ENCODE peak calls at places on chromosomes 12 and 14, in five cellular contexts. H is fibroblast of mammary gland, X is GM20000, Y is thoracic aorta, N is neural crest cell. Z is an unnamed sample.

GRCh38 chr12:52867636-52868035 is 18.8 kb upstream of the KRT78 start:
- DNase-seq in H (no peak), X (no peak), Y (no peak), N (no peak), Z (no peak)

GRCh38 chr14:67573268-67574010 is 26.6 kb downstream of the PIGH start:
- DNase-seq in H (no peak), X (no peak), Y (no peak), N (no peak), Z (no peak)

GRCh38 chr14:97177635-97178034 is 380.5 kb downstream of the VRK1 start:
- DNase-seq in H (peak; percentile 71), X (no peak), Y (no peak), N (no peak), Z (no peak)

GRCh38 chr12:50394469-50395029 is 1.9 kb downstream of the FAM186A start:
- DNase-seq in H (no peak), X (no peak), Y (no peak), N (no peak), Z (no peak)

GRCh38 chr12:42958271-42958674 is 368.7 kb upstream of the PRICKLE1 start:
- DNase-seq in H (peak; percentile 67), X (no peak), Y (no peak), N (no peak), Z (no peak)

GRCh38 chr12:130086777-130087176 is 75.5 kb upstream of the FZD10 start:
- DNase-seq in H (no peak), X (no peak), Y (no peak), N (no peak), Z (no peak)

GRCh38 chr12:107681836-107682820 is 3.5 kb upstream of the PWP1 start:
- DNase-seq in H (no peak), X (no peak), Y (no peak), N (no peak), Z (no peak)

GRCh38 chr14:64423987-64424386 is 35.8 kb downstream of the MTHFD1 start:
- DNase-seq in H (peak; percentile 85), X (no peak), Y (no peak), N (no peak), Z (no peak)

GRCh38 chr12:118467576-118467975 is 91.2 kb downstream of the SUDS3 start:
- DNase-seq in H (no peak), X (no peak), Y (no peak), N (no peak), Z (no peak)

GRCh38 chr14:23186913-23187654 is 3.6 kb upstream of the SLC7A8 start:
- DNase-seq in H (peak; percentile 83), X (peak; percentile 52), Y (no peak), N (peak; percentile 20), Z (no peak)

GRCh38 chr14:68181395-68182326 is 362.1 kb downstream of the RAD51B start:
- DNase-seq in H (peak; percentile 80), X (peak; percentile 20), Y (no peak), N (no peak), Z (no peak)

GRCh38 chr14:85300119-85300518 is 229.8 kb upstream of the FLRT2 start:
- DNase-seq in H (no peak), X (no peak), Y (no peak), N (no peak), Z (no peak)

GRCh38 chr14:24353551-24354529 is 14.0 kb upstream of the RIPK3 start:
- DNase-seq in H (peak; percentile 78), X (no peak), Y (no peak), N (no peak), Z (no peak)

GRCh38 chr14:79721399-79722084 is 489.8 kb downstream of the DIO2 start:
- DNase-seq in H (no peak), X (no peak), Y (no peak), N (no peak), Z (no peak)

GRCh38 chr14:51481643-51482042 is 170.1 kb upstream of the FRMD6 start:
- DNase-seq in H (no peak), X (no peak), Y (no peak), N (no peak), Z (no peak)

GRCh38 chr12:6723607-6724408 is at the start of gene COPS7A:
- DNase-seq in H (peak; percentile 98), X (peak; percentile 95), Y (peak; percentile 82), N (peak; percentile 89), Z (peak; percentile 88)

GRCh38 chr12:49703647-49704137 is 3.5 kb downstream of the FMNL3 start:
- DNase-seq in H (peak; percentile 88), X (peak; percentile 65), Y (no peak), N (no peak), Z (no peak)

GRCh38 chr12:48000878-48001321 is 3.4 kb downstream of the COL2A1 start:
- DNase-seq in H (peak; percentile 69), X (no peak), Y (no peak), N (no peak), Z (no peak)

GRCh38 chr14:61171687-61172086 is 109.5 kb downstream of the TMEM30B start:
- DNase-seq in H (no peak), X (no peak), Y (no peak), N (no peak), Z (no peak)

GRCh38 chr14:67436006-67436866 is 24.3 kb upstream of the PLEK2 start:
- DNase-seq in H (no peak), X (no peak), Y (no peak), N (no peak), Z (no peak)

GRCh38 chr14:101120636-101121398 is 217.3 kb upstream of the RTL1 start:
- DNase-seq in H (no peak), X (no peak), Y (no peak), N (no peak), Z (peak; percentile 20)

GRCh38 chr14:99732436-99733220 is 48.5 kb downstream of the CYP46A1 start:
- DNase-seq in H (no peak), X (no peak), Y (no peak), N (no peak), Z (peak; percentile 10)

GRCh38 chr12:112482734-112483133 is 64.0 kb downstream of the PTPN11 start:
- DNase-seq in H (no peak), X (no peak), Y (no peak), N (no peak), Z (no peak)

GRCh38 chr12:51926718-51927117 is 19.4 kb downstream of the ACVRL1 start:
- DNase-seq in H (peak; percentile 47), X (peak; percentile 45), Y (no peak), N (no peak), Z (no peak)

GRCh38 chr12:31206038-31206670 is 119.8 kb downstream of the SINHCAF start:
- DNase-seq in H (peak; percentile 74), X (no peak), Y (no peak), N (no peak), Z (no peak)

GRCh38 chr14:82354126-82354525 is 820.5 kb upstream of the SEL1L start:
- DNase-seq in H (no peak), X (no peak), Y (no peak), N (no peak), Z (no peak)

GRCh38 chr14:33163109-33163508 is 224.4 kb downstream of the NPAS3 start:
- DNase-seq in H (no peak), X (no peak), Y (no peak), N (no peak), Z (no peak)

DNA sequence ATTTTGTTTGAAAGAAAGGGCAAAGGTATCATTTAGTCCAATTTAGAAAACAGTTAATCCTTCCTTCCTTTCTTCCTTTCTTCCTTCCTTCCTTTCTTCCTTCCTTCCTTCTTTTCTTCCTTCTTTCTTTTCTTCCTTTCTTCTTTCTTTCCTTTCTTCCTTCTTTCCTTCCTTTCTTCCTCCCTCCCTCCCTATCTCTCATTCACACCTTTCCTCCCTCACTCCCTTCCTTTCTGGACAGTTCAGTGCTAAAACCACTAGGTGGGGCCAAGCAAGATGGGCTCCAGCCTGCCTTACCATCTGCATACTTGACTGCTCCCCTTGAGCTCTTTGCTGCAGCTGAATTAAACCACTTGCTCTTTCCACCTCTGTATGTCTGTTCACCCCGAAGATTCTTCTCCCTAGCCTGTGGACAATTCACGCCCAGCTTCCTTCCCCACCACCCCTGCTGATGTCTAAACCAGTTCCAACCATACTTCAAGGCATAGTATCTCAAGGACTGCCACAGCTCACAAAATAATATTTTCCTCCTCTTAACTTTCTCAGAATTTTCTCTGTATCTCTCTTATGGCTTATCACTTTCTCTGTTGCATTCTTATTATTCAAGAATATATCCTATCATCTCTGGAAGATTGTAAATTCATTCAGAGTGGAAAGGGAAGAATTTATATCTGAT is 78.0 kb downstream of the DBX2 start:
- DNase-seq in H (peak; percentile 31), X (peak; percentile 19), Y (no peak), N (peak; percentile 9), Z (no peak)
- TF ChIP-seq CTCF in H (peak; percentile 67), X (peak; percentile 32), Y (no peak), N (peak; percentile 66), Z (no peak)

GRCh38 chr12:83823386-83824045 is 1089.1 kb downstream of the SLC6A15 start:
- DNase-seq in H (peak; percentile 15), X (peak; percentile 21), Y (no peak), N (no peak), Z (no peak)
- TF ChIP-seq CTCF in H (peak; percentile 28), X (peak; percentile 64), Y (no peak), N (peak; percentile 54), Z (no peak)

DNA sequence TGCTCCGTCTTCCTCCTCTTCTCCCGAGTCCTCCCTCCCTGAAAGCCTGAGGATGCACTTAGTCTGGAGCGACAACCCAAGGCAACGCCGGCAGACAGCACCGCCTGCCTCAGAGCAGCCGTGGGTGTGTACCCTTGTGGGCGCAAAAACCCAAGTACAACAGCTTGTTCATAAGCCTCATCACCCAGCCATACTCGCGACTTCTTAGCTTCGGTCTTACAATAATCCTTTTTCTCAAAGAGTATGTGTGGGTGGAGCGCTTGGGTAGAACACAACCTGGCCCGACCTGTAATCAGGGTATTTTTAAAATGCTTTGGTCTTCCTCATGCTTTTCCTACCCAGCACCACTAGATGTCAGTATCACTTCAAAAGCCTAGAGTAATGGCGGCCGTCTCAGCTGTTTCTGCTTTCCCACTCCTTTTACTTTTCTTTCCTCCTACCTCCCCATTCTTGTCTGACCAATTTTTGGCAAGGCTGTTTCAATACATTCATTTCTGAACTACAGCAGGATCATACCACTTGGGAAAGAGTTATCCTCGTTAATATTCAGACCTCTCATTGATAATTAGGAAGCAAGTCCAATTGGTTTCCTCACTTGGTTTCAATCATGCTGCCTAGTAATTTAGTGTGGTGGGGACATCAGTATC is 198.9 kb downstream of the EPS8 start:
- DNase-seq in H (peak; percentile 81), X (peak; percentile 71), Y (no peak), N (peak; percentile 39), Z (no peak)
- TF ChIP-seq CTCF in H (peak; percentile 94), X (peak; percentile 55), Y (peak; percentile 93), N (peak; percentile 99), Z (no peak)

GRCh38 chr12:120774169-120774916 is 48.7 kb downstream of the ACADS start:
- DNase-seq in H (no peak), X (no peak), Y (no peak), N (no peak), Z (no peak)

GRCh38 chr12:120771097-120771496 is 45.5 kb downstream of the ACADS start:
- DNase-seq in H (no peak), X (no peak), Y (no peak), N (peak; percentile 41), Z (no peak)

DNA sequence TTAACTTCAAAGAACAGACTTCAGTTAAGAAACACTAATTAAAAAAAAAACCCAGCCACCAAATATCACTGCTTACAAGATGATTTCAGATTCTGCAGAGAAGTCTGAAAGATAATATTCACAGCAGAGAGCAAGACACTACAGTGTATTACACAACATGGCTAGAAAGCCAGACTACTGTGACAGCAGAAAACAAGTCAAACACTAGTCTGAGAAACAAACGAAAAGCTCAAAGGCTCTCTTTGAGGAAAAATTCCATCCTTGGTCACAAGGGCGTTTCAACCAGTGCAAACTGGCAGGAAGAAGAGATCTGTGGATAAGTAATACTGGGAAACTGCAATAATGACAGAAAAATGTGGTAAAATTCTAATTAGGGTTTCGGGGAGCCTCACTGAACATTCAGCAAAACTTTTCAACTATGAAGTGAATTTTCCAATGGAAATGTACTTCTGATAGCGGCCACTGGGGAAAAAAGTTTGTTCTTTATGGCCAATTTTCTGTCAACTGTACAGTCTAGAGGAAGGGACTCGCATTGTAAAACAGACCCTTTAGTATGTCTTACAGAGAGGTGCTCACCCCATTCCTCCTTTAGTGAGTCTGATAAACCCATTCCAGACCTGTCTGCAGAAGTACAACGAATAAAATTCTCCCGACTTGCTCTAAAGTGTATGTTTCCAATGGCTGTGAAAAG is 50.4 kb downstream of the ACADS start:
- DNase-seq in H (no peak), X (no peak), Y (no peak), N (no peak), Z (no peak)
- TF ChIP-seq CTCF in H (no peak), X (no peak), Y (peak; percentile 19), N (peak; percentile 54), Z (no peak)